ENCODE peak calls at places on chromosomes 2 and 18, in four cellular contexts. One of them, this sample, is unnamed.
A peak's percentile ranks its signal among the peaks of the same experiment; 100 is the strongest.

GRCh38 chr18:31603335-31603734 is 11.7 kb downstream of the TTR start:
- DNase-seq in heart right ventricle: no peak
- DNase-seq in thyroid gland: no peak
- DNase-seq in GM23338: no peak
- DNase-seq in this sample: no peak

GRCh38 chr2:214987261-214987660 is 151.2 kb downstream of the ABCA12 start:
- DNase-seq in heart right ventricle: no peak
- DNase-seq in thyroid gland: no peak
- DNase-seq in GM23338: no peak
- DNase-seq in this sample: no peak

GRCh38 chr18:75846321-75846720 is 418.8 kb upstream of the SMIM21 start:
- DNase-seq in heart right ventricle: no peak
- DNase-seq in thyroid gland: no peak
- DNase-seq in GM23338: no peak
- DNase-seq in this sample: no peak

GRCh38 chr2:134774786-134775641 is 56.2 kb upstream of the TMEM163 start:
- DNase-seq in heart right ventricle: no peak
- DNase-seq in thyroid gland: no peak
- DNase-seq in GM23338: no peak
- DNase-seq in this sample: no peak

GRCh38 chr2:100291152-100291970 is 30.9 kb downstream of the LONRF2 start:
- DNase-seq in heart right ventricle: no peak
- DNase-seq in thyroid gland: peak; percentile 92
- DNase-seq in GM23338: no peak
- DNase-seq in this sample: peak; percentile 86

GRCh38 chr2:55618649-55619055 is 1.2 kb upstream of the PPP4R3B start:
- DNase-seq in heart right ventricle: peak; percentile 56
- DNase-seq in thyroid gland: peak; percentile 39
- DNase-seq in GM23338: peak; percentile 73
- DNase-seq in this sample: peak; percentile 57

GRCh38 chr2:190213441-190214335 is 105.9 kb downstream of the HIBCH start:
- DNase-seq in heart right ventricle: peak; percentile 17
- DNase-seq in thyroid gland: no peak
- DNase-seq in GM23338: no peak
- DNase-seq in this sample: no peak

GRCh38 chr2:240462073-240462703 is 26.7 kb downstream of the GPC1 start:
- DNase-seq in heart right ventricle: no peak
- DNase-seq in thyroid gland: peak; percentile 0
- DNase-seq in GM23338: no peak
- DNase-seq in this sample: no peak

GRCh38 chr2:63614983-63615945 is 26.5 kb downstream of the MDH1 start:
- DNase-seq in heart right ventricle: no peak
- DNase-seq in thyroid gland: no peak
- DNase-seq in GM23338: peak; percentile 89
- DNase-seq in this sample: peak; percentile 69

GRCh38 chr18:61998957-61999356 is 106.2 kb upstream of the RNF152 start:
- DNase-seq in heart right ventricle: no peak
- DNase-seq in thyroid gland: no peak
- DNase-seq in GM23338: no peak
- DNase-seq in this sample: no peak

GRCh38 chr2:47639469-47639868 is 143.5 kb upstream of the MSH6 start:
- DNase-seq in heart right ventricle: no peak
- DNase-seq in thyroid gland: no peak
- DNase-seq in GM23338: no peak
- DNase-seq in this sample: no peak

GRCh38 chr2:144448389-144449027 is 71.4 kb downstream of the ZEB2 start:
- DNase-seq in heart right ventricle: no peak
- DNase-seq in thyroid gland: no peak
- DNase-seq in GM23338: no peak
- DNase-seq in this sample: no peak
- H3K4me1 ChIP-seq in heart right ventricle: peaks cover 67% of the 10 kb centered on the region
- H3K4me1 ChIP-seq in thyroid gland: no peaks in the 10 kb centered on the region
- H3K4me1 ChIP-seq in GM23338: peaks cover 52% of the 10 kb centered on the region
- H3K4me1 ChIP-seq in this sample: peaks cover 21% of the 10 kb centered on the region

GRCh38 chr2:197708331-197708730 is 3.2 kb downstream of the MARS2 start:
- DNase-seq in heart right ventricle: no peak
- DNase-seq in thyroid gland: no peak
- DNase-seq in GM23338: no peak
- DNase-seq in this sample: no peak
- H3K27ac ChIP-seq in heart right ventricle: no peak overlapping the region
- H3K27ac ChIP-seq in thyroid gland: no peak overlapping the region
- H3K27ac ChIP-seq in GM23338: no peak overlapping the region
- H3K27ac ChIP-seq in this sample: no peak overlapping the region

GRCh38 chr2:160458718-160459453 is 34.7 kb downstream of the RBMS1 start:
- DNase-seq in heart right ventricle: no peak
- DNase-seq in thyroid gland: no peak
- DNase-seq in GM23338: no peak
- DNase-seq in this sample: no peak
- H3K4me1 ChIP-seq in heart right ventricle: peaks cover 78% of the 10 kb centered on the region
- H3K4me1 ChIP-seq in thyroid gland: peaks cover 12% of the 10 kb centered on the region
- H3K4me1 ChIP-seq in GM23338: no peaks in the 10 kb centered on the region
- H3K4me1 ChIP-seq in this sample: peaks cover 64% of the 10 kb centered on the region

DNA sequence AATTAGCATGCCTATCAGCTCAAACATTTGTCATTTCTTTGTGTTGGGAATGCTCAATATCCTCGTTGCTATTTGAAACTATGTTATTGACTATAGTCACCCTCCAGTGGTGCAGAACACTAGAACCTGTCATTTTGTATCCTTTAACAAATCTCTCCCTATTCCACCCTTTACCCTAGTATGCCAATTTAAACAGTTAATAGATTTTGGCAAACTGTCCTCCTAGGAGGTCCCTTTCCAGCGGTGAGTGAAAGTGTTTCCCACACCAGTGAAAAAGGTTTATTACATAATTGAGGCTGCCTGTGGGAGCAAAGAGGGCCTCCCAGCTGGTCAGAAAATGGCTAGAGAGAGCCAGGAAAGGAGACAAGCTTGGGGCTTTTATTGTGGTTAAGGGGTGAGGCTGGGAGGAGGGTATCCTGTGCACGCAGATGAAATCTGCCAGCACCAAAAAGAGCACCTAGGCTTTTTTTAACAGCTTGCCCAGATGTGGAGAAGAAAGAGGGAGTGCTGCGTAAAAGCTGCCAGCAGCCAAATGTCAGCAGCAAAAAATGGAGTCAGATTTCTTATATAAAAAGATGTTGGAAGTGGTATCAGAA is 1.8 kb upstream of the DRC1 start:
- DNase-seq in heart right ventricle: no peak
- DNase-seq in thyroid gland: no peak
- DNase-seq in GM23338: no peak
- DNase-seq in this sample: no peak
- H3K27ac ChIP-seq in heart right ventricle: no peak overlapping the region
- H3K27ac ChIP-seq in thyroid gland: no peak overlapping the region
- H3K27ac ChIP-seq in GM23338: no peak overlapping the region
- H3K27ac ChIP-seq in this sample: no peak overlapping the region

GRCh38 chr2:109387221-109387735 is 226.5 kb downstream of the SEPTIN10 start:
- DNase-seq in heart right ventricle: no peak
- DNase-seq in thyroid gland: no peak
- DNase-seq in GM23338: no peak
- DNase-seq in this sample: no peak
- H3K4me1 ChIP-seq in heart right ventricle: peaks cover 27% of the 10 kb centered on the region
- H3K4me1 ChIP-seq in thyroid gland: peaks cover 22% of the 10 kb centered on the region
- H3K4me1 ChIP-seq in GM23338: peaks cover 28% of the 10 kb centered on the region
- H3K4me1 ChIP-seq in this sample: peaks cover 28% of the 10 kb centered on the region

DNA sequence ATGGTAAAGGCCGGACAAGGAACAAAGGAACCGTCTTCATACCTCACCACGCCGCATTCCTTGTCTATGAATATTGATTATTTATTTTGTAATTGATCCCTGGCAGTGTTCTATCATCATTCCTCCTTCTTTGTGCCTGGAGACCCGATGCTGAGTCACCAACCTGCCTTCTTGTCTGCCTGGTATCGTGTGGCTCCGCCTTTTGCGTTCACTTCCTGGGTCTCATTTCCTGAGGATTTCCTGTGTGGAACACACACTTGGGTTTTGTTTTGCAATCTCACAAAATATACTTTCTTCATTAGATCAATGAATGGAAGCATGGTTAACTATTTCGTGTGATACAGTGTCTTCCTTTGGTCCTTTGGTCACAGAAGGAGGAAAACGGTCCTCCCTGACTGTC is 95.5 kb upstream of the SNTG2 start:
- DNase-seq in heart right ventricle: no peak
- DNase-seq in thyroid gland: no peak
- DNase-seq in GM23338: no peak
- DNase-seq in this sample: no peak
- H3K27ac ChIP-seq in heart right ventricle: no peak overlapping the region
- H3K27ac ChIP-seq in thyroid gland: no peak overlapping the region
- H3K27ac ChIP-seq in GM23338: no peak overlapping the region
- H3K27ac ChIP-seq in this sample: no peak overlapping the region

GRCh38 chr18:59665057-59666007 is 31.9 kb downstream of the CCBE1 start:
- DNase-seq in heart right ventricle: no peak
- DNase-seq in thyroid gland: no peak
- DNase-seq in GM23338: no peak
- DNase-seq in this sample: no peak

GRCh38 chr18:59662008-59662701 is 35.1 kb downstream of the CCBE1 start:
- DNase-seq in heart right ventricle: no peak
- DNase-seq in thyroid gland: no peak
- DNase-seq in GM23338: no peak
- DNase-seq in this sample: no peak

GRCh38 chr18:59664329-59664728 is 32.9 kb downstream of the CCBE1 start:
- DNase-seq in heart right ventricle: no peak
- DNase-seq in thyroid gland: no peak
- DNase-seq in GM23338: no peak
- DNase-seq in this sample: no peak

GRCh38 chr18:59660976-59661743 is 36.1 kb downstream of the CCBE1 start:
- DNase-seq in heart right ventricle: no peak
- DNase-seq in thyroid gland: no peak
- DNase-seq in GM23338: no peak
- DNase-seq in this sample: peak; percentile 42

GRCh38 chr18:59663096-59663495 is 34.1 kb downstream of the CCBE1 start:
- DNase-seq in heart right ventricle: no peak
- DNase-seq in thyroid gland: no peak
- DNase-seq in GM23338: no peak
- DNase-seq in this sample: no peak
- H3K4me1 ChIP-seq in heart right ventricle: peaks cover 8% of the 10 kb centered on the region
- H3K4me1 ChIP-seq in thyroid gland: no peaks in the 10 kb centered on the region
- H3K4me1 ChIP-seq in GM23338: no peaks in the 10 kb centered on the region
- H3K4me1 ChIP-seq in this sample: peaks cover 46% of the 10 kb centered on the region

This sample was measured in SJSA1.